ENCODE peak calls at places on chromosomes 13 and 19, in seven cellular contexts. One of them, this sample, is unnamed.

GRCh38 chr19:45994456-45994988 is 745 bp upstream of the CCDC61 start:
- DNase-seq in left ventricle myocardium inferior: no peak
- DNase-seq in lower lobe of right lung: no peak
- DNase-seq in hepatocyte: no peak
- DNase-seq in heart right ventricle: no peak
- DNase-seq in SK-N-SH: no peak
- DNase-seq in adrenal gland: no peak
- DNase-seq in this sample: no peak

GRCh38 chr13:42107006-42107405 is 58.6 kb downstream of the DGKH start:
- DNase-seq in heart right ventricle: no peak
- DNase-seq in SK-N-SH: no peak
- DNase-seq in hepatocyte: no peak
- DNase-seq in left ventricle myocardium inferior: no peak
- DNase-seq in adrenal gland: no peak
- DNase-seq in lower lobe of right lung: no peak
- DNase-seq in this sample: no peak

GRCh38 chr19:10074153-10074552 is 12.0 kb upstream of the SHFL start:
- DNase-seq in heart right ventricle: no peak
- DNase-seq in SK-N-SH: no peak
- DNase-seq in left ventricle myocardium inferior: no peak
- DNase-seq in lower lobe of right lung: no peak
- DNase-seq in hepatocyte: peak; percentile 59
- DNase-seq in adrenal gland: no peak
- DNase-seq in this sample: no peak

GRCh38 chr13:113995051-113995601 is 21.2 kb upstream of the C13orf46 start:
- DNase-seq in hepatocyte: no peak
- DNase-seq in adrenal gland: no peak
- DNase-seq in lower lobe of right lung: peak; percentile 37
- DNase-seq in left ventricle myocardium inferior: no peak
- DNase-seq in SK-N-SH: no peak
- DNase-seq in heart right ventricle: no peak
- DNase-seq in this sample: no peak

GRCh38 chr19:5985098-5985783 is 7.3 kb upstream of the RANBP3 start:
- DNase-seq in heart right ventricle: no peak
- DNase-seq in SK-N-SH: no peak
- DNase-seq in hepatocyte: peak; percentile 51
- DNase-seq in left ventricle myocardium inferior: no peak
- DNase-seq in lower lobe of right lung: no peak
- DNase-seq in adrenal gland: no peak
- DNase-seq in this sample: peak; percentile 81

GRCh38 chr19:38203197-38203596 is 20.8 kb downstream of the DPF1 start:
- DNase-seq in lower lobe of right lung: no peak
- DNase-seq in hepatocyte: no peak
- DNase-seq in heart right ventricle: no peak
- DNase-seq in left ventricle myocardium inferior: no peak
- DNase-seq in SK-N-SH: no peak
- DNase-seq in adrenal gland: no peak
- DNase-seq in this sample: no peak

GRCh38 chr19:5621311-5621944 is 1.1 kb downstream of the SAFB2 start:
- DNase-seq in left ventricle myocardium inferior: no peak
- DNase-seq in hepatocyte: no peak
- DNase-seq in lower lobe of right lung: no peak
- DNase-seq in SK-N-SH: no peak
- DNase-seq in heart right ventricle: peak; percentile 14
- DNase-seq in adrenal gland: peak; percentile 57
- DNase-seq in this sample: no peak

GRCh38 chr19:55494172-55494761 is 6.0 kb downstream of the SSC5D start:
- DNase-seq in lower lobe of right lung: peak; percentile 44
- DNase-seq in left ventricle myocardium inferior: peak; percentile 68
- DNase-seq in hepatocyte: no peak
- DNase-seq in SK-N-SH: no peak
- DNase-seq in adrenal gland: peak; percentile 31
- DNase-seq in heart right ventricle: peak; percentile 76
- DNase-seq in this sample: no peak

GRCh38 chr19:57815247-57816075 is 748 bp upstream of the ZNF552 start:
- DNase-seq in SK-N-SH: no peak
- DNase-seq in adrenal gland: no peak
- DNase-seq in lower lobe of right lung: no peak
- DNase-seq in hepatocyte: no peak
- DNase-seq in left ventricle myocardium inferior: no peak
- DNase-seq in heart right ventricle: no peak
- DNase-seq in this sample: no peak
- H3K4me3 ChIP-seq in SK-N-SH: peak overlapping the region; percentile 90
- H3K4me3 ChIP-seq in adrenal gland: no peak overlapping the region
- H3K4me3 ChIP-seq in lower lobe of right lung: peak overlapping the region; percentile 88
- H3K4me3 ChIP-seq in hepatocyte: no peak overlapping the region
- H3K4me3 ChIP-seq in left ventricle myocardium inferior: peak overlapping the region; percentile 85
- H3K4me3 ChIP-seq in heart right ventricle: peak overlapping the region; percentile 71
- H3K4me3 ChIP-seq in this sample: no peak overlapping the region

GRCh38 chr13:24192811-24193162 is 32.3 kb downstream of the SPATA13 start:
- DNase-seq in lower lobe of right lung: no peak
- DNase-seq in adrenal gland: no peak
- DNase-seq in SK-N-SH: no peak
- DNase-seq in heart right ventricle: no peak
- DNase-seq in hepatocyte: no peak
- DNase-seq in left ventricle myocardium inferior: no peak
- DNase-seq in this sample: no peak
- TF ChIP-seq CTCF in lower lobe of right lung: no peak
- TF ChIP-seq CTCF in adrenal gland: no peak
- TF ChIP-seq CTCF in SK-N-SH: no peak
- TF ChIP-seq CTCF in heart right ventricle: no peak
- TF ChIP-seq CTCF in hepatocyte: no peak
- TF ChIP-seq CTCF in left ventricle myocardium inferior: no peak
- TF ChIP-seq CTCF in this sample: no peak

GRCh38 chr19:47145639-47146486 is 15.2 kb downstream of the SAE1 start:
- DNase-seq in hepatocyte: no peak
- DNase-seq in SK-N-SH: no peak
- DNase-seq in adrenal gland: no peak
- DNase-seq in heart right ventricle: no peak
- DNase-seq in left ventricle myocardium inferior: no peak
- DNase-seq in lower lobe of right lung: no peak
- DNase-seq in this sample: no peak
- H3K36me3 ChIP-seq in hepatocyte: peaks cover 4% of the 10 kb centered on the region
- H3K36me3 ChIP-seq in SK-N-SH: peaks cover 34% of the 10 kb centered on the region
- H3K36me3 ChIP-seq in adrenal gland: no peaks in the 10 kb centered on the region
- H3K36me3 ChIP-seq in heart right ventricle: peaks cover 84% of the 10 kb centered on the region
- H3K36me3 ChIP-seq in left ventricle myocardium inferior: peaks cover 59% of the 10 kb centered on the region
- H3K36me3 ChIP-seq in lower lobe of right lung: peaks cover 67% of the 10 kb centered on the region
- H3K36me3 ChIP-seq in this sample: peaks cover 1% of the 10 kb centered on the region

GRCh38 chr13:27919934-27920676 is at the start of gene PDX1:
- DNase-seq in hepatocyte: peak; percentile 77
- DNase-seq in adrenal gland: no peak
- DNase-seq in SK-N-SH: peak; percentile 70
- DNase-seq in lower lobe of right lung: no peak
- DNase-seq in left ventricle myocardium inferior: peak; percentile 27
- DNase-seq in heart right ventricle: no peak
- DNase-seq in this sample: no peak
- H3K4me3 ChIP-seq in hepatocyte: peak within 1 kb of the TSS; percentile 62
- H3K4me3 ChIP-seq in adrenal gland: no peak within 1 kb of the TSS
- H3K4me3 ChIP-seq in SK-N-SH: peak within 1 kb of the TSS; percentile 50
- H3K4me3 ChIP-seq in lower lobe of right lung: peak within 1 kb of the TSS; percentile 51
- H3K4me3 ChIP-seq in left ventricle myocardium inferior: peak within 1 kb of the TSS; percentile 58
- H3K4me3 ChIP-seq in heart right ventricle: peak within 1 kb of the TSS; percentile 32
- H3K4me3 ChIP-seq in this sample: no peak within 1 kb of the TSS

GRCh38 chr13:48258002-48258401 is 25.0 kb downstream of the ITM2B start:
- DNase-seq in adrenal gland: no peak
- DNase-seq in heart right ventricle: no peak
- DNase-seq in SK-N-SH: no peak
- DNase-seq in hepatocyte: no peak
- DNase-seq in left ventricle myocardium inferior: no peak
- DNase-seq in lower lobe of right lung: no peak
- DNase-seq in this sample: peak; percentile 50
- TF ChIP-seq CTCF in adrenal gland: no peak
- TF ChIP-seq CTCF in heart right ventricle: no peak
- TF ChIP-seq CTCF in SK-N-SH: no peak
- TF ChIP-seq CTCF in hepatocyte: no peak
- TF ChIP-seq CTCF in left ventricle myocardium inferior: no peak
- TF ChIP-seq CTCF in lower lobe of right lung: no peak
- TF ChIP-seq CTCF in this sample: no peak

DNA sequence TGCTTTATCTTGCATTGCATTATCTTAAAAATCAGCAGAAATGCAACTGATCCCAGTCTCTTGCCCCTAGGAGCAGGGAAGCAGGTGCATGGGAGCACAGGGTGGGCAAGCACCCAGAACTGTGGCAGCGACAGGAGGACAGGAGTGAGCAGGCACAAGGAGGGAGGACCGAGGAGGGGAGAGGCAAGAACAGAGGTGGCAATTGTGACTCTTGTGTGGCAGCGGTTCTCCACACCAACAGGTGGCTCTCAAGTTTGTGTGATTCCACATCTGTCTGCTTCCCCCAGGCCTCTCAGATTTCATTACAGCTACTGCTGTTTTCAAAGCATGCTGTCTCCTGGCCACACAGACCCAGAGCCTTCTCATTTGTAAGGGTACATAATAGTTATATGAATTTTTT is 108.6 kb downstream of the STK24 start:
- DNase-seq in lower lobe of right lung: no peak
- DNase-seq in heart right ventricle: no peak
- DNase-seq in adrenal gland: no peak
- DNase-seq in left ventricle myocardium inferior: no peak
- DNase-seq in SK-N-SH: no peak
- DNase-seq in hepatocyte: no peak
- DNase-seq in this sample: no peak
- H3K36me3 ChIP-seq in lower lobe of right lung: peaks cover 81% of the 10 kb centered on the region
- H3K36me3 ChIP-seq in heart right ventricle: peaks cover 87% of the 10 kb centered on the region
- H3K36me3 ChIP-seq in adrenal gland: no peaks in the 10 kb centered on the region
- H3K36me3 ChIP-seq in left ventricle myocardium inferior: peaks cover 21% of the 10 kb centered on the region
- H3K36me3 ChIP-seq in SK-N-SH: peaks cover 52% of the 10 kb centered on the region
- H3K36me3 ChIP-seq in hepatocyte: no peaks in the 10 kb centered on the region
- H3K36me3 ChIP-seq in this sample: peaks cover 12% of the 10 kb centered on the region

GRCh38 chr19:29961311-29961710 is 19.3 kb downstream of the URI1 start:
- DNase-seq in heart right ventricle: no peak
- DNase-seq in adrenal gland: no peak
- DNase-seq in lower lobe of right lung: no peak
- DNase-seq in left ventricle myocardium inferior: no peak
- DNase-seq in hepatocyte: no peak
- DNase-seq in SK-N-SH: no peak
- DNase-seq in this sample: no peak

GRCh38 chr19:29964171-29964570 is 22.1 kb downstream of the URI1 start:
- DNase-seq in left ventricle myocardium inferior: no peak
- DNase-seq in lower lobe of right lung: no peak
- DNase-seq in adrenal gland: peak; percentile 46
- DNase-seq in SK-N-SH: no peak
- DNase-seq in heart right ventricle: no peak
- DNase-seq in hepatocyte: no peak
- DNase-seq in this sample: no peak

GRCh38 chr19:29965529-29965928 is 23.5 kb downstream of the URI1 start:
- DNase-seq in left ventricle myocardium inferior: no peak
- DNase-seq in SK-N-SH: no peak
- DNase-seq in heart right ventricle: no peak
- DNase-seq in hepatocyte: no peak
- DNase-seq in adrenal gland: no peak
- DNase-seq in lower lobe of right lung: no peak
- DNase-seq in this sample: no peak

GRCh38 chr19:29962777-29963176 is 20.7 kb downstream of the URI1 start:
- DNase-seq in left ventricle myocardium inferior: no peak
- DNase-seq in hepatocyte: no peak
- DNase-seq in adrenal gland: no peak
- DNase-seq in heart right ventricle: no peak
- DNase-seq in lower lobe of right lung: no peak
- DNase-seq in SK-N-SH: no peak
- DNase-seq in this sample: no peak

GRCh38 chr19:29963576-29963975 is 21.5 kb downstream of the URI1 start:
- DNase-seq in heart right ventricle: no peak
- DNase-seq in adrenal gland: no peak
- DNase-seq in lower lobe of right lung: no peak
- DNase-seq in SK-N-SH: no peak
- DNase-seq in left ventricle myocardium inferior: no peak
- DNase-seq in hepatocyte: no peak
- DNase-seq in this sample: no peak
- H3K4me3 ChIP-seq in heart right ventricle: no peak overlapping the region
- H3K4me3 ChIP-seq in adrenal gland: no peak overlapping the region
- H3K4me3 ChIP-seq in lower lobe of right lung: no peak overlapping the region
- H3K4me3 ChIP-seq in SK-N-SH: no peak overlapping the region
- H3K4me3 ChIP-seq in left ventricle myocardium inferior: no peak overlapping the region
- H3K4me3 ChIP-seq in hepatocyte: no peak overlapping the region
- H3K4me3 ChIP-seq in this sample: no peak overlapping the region

DNA sequence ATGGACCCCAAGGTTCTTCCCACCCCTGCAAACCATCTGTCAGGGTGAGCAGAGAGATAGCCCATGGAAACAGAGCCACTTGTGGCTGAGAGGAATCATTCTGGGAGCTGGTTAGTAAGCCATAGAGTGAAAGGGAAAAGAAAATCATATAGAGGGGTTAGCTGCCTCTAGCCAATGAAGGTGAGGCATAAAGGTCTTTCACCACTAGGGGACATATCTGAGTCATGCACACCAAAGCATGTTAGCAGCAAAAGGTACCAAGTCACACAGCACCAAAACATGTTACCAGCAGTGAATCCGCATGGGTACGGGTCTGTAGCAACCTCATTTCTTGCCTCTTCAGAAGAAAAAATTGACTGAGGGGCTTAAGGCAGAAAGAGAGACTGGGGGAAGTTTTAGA is 76.7 kb upstream of the ZNF43 start:
- DNase-seq in hepatocyte: no peak
- DNase-seq in adrenal gland: no peak
- DNase-seq in lower lobe of right lung: no peak
- DNase-seq in left ventricle myocardium inferior: no peak
- DNase-seq in heart right ventricle: no peak
- DNase-seq in SK-N-SH: no peak
- DNase-seq in this sample: no peak
- TF ChIP-seq CTCF in hepatocyte: no peak
- TF ChIP-seq CTCF in adrenal gland: no peak
- TF ChIP-seq CTCF in lower lobe of right lung: no peak
- TF ChIP-seq CTCF in left ventricle myocardium inferior: no peak
- TF ChIP-seq CTCF in heart right ventricle: no peak
- TF ChIP-seq CTCF in SK-N-SH: no peak
- TF ChIP-seq CTCF in this sample: no peak

GRCh38 chr19:49688531-49689132 is 762 bp upstream of the ADM5 start:
- DNase-seq in left ventricle myocardium inferior: no peak
- DNase-seq in lower lobe of right lung: no peak
- DNase-seq in heart right ventricle: no peak
- DNase-seq in SK-N-SH: no peak
- DNase-seq in adrenal gland: no peak
- DNase-seq in hepatocyte: no peak
- DNase-seq in this sample: no peak

GRCh38 chr19:49689133-49690072 is at the start of gene ADM5:
- DNase-seq in heart right ventricle: no peak
- DNase-seq in SK-N-SH: peak; percentile 82
- DNase-seq in hepatocyte: peak; percentile 72
- DNase-seq in lower lobe of right lung: peak; percentile 69
- DNase-seq in adrenal gland: peak; percentile 72
- DNase-seq in left ventricle myocardium inferior: peak; percentile 50
- DNase-seq in this sample: no peak

GRCh38 chr19:49691243-49692101 is 556 bp downstream of the CPT1C start:
- DNase-seq in adrenal gland: no peak
- DNase-seq in lower lobe of right lung: peak; percentile 58
- DNase-seq in SK-N-SH: peak; percentile 91
- DNase-seq in left ventricle myocardium inferior: peak; percentile 68
- DNase-seq in heart right ventricle: no peak
- DNase-seq in hepatocyte: peak; percentile 79
- DNase-seq in this sample: no peak

GRCh38 chr19:49690656-49691242 is at the start of gene CPT1C:
- DNase-seq in left ventricle myocardium inferior: peak; percentile 83
- DNase-seq in SK-N-SH: peak; percentile 96
- DNase-seq in adrenal gland: peak; percentile 86
- DNase-seq in lower lobe of right lung: peak; percentile 73
- DNase-seq in hepatocyte: peak; percentile 82
- DNase-seq in heart right ventricle: peak; percentile 87
- DNase-seq in this sample: no peak

GRCh38 chr19:49690073-49690655 is 752 bp upstream of the CPT1C start:
- DNase-seq in left ventricle myocardium inferior: no peak
- DNase-seq in adrenal gland: peak; percentile 30
- DNase-seq in hepatocyte: peak; percentile 20
- DNase-seq in heart right ventricle: no peak
- DNase-seq in lower lobe of right lung: no peak
- DNase-seq in SK-N-SH: no peak
- DNase-seq in this sample: no peak
- H3K36me3 ChIP-seq in left ventricle myocardium inferior: peaks cover 30% of the 10 kb centered on the region
- H3K36me3 ChIP-seq in adrenal gland: no peaks in the 10 kb centered on the region
- H3K36me3 ChIP-seq in hepatocyte: peaks cover 1% of the 10 kb centered on the region
- H3K36me3 ChIP-seq in heart right ventricle: peaks cover 20% of the 10 kb centered on the region
- H3K36me3 ChIP-seq in lower lobe of right lung: peaks cover 30% of the 10 kb centered on the region
- H3K36me3 ChIP-seq in SK-N-SH: peaks cover 32% of the 10 kb centered on the region
- H3K36me3 ChIP-seq in this sample: peaks cover 4% of the 10 kb centered on the region

GRCh38 chr19:35774274-35775045 is 904 bp upstream of the ARHGAP33 start:
- DNase-seq in lower lobe of right lung: no peak
- DNase-seq in adrenal gland: no peak
- DNase-seq in left ventricle myocardium inferior: no peak
- DNase-seq in SK-N-SH: no peak
- DNase-seq in heart right ventricle: no peak
- DNase-seq in hepatocyte: no peak
- DNase-seq in this sample: no peak
- H3K4me3 ChIP-seq in lower lobe of right lung: peak overlapping the region; percentile 92
- H3K4me3 ChIP-seq in adrenal gland: no peak overlapping the region
- H3K4me3 ChIP-seq in left ventricle myocardium inferior: peak overlapping the region; percentile 94
- H3K4me3 ChIP-seq in SK-N-SH: peak overlapping the region; percentile 76
- H3K4me3 ChIP-seq in heart right ventricle: peak overlapping the region; percentile 73
- H3K4me3 ChIP-seq in hepatocyte: no peak overlapping the region
- H3K4me3 ChIP-seq in this sample: no peak overlapping the region

This sample was measured in kidney epithelial cell.